ENCODE peak calls at places on chromosomes 2 and 18, in four cellular contexts. One of them, this sample, is unnamed.

GRCh38 chr2:159711562-159712193 is 628 bp upstream of the MARCHF7 start:
- DNase-seq in iris pigment epithelial cell: peak; percentile 74
- DNase-seq in HEK293T: no peak
- DNase-seq in activated CD4-positive, alpha-beta T cell treated with anti-CD3 and anti-CD28 coated beads, Interleukin-2, amount 10 ng/mL, durations not matched to agents 7 days and 5 days: no peak
- DNase-seq in this sample: no peak

GRCh38 chr18:68219867-68220266 is 495.0 kb downstream of the TMX3 start:
- DNase-seq in HEK293T: no peak
- DNase-seq in iris pigment epithelial cell: no peak
- DNase-seq in activated CD4-positive, alpha-beta T cell treated with anti-CD3 and anti-CD28 coated beads, Interleukin-2, amount 10 ng/mL, durations not matched to agents 7 days and 5 days: no peak
- DNase-seq in this sample: no peak

GRCh38 chr2:165778653-165779451 is 15.2 kb downstream of the GALNT3 start:
- DNase-seq in iris pigment epithelial cell: no peak
- DNase-seq in HEK293T: peak; percentile 19
- DNase-seq in activated CD4-positive, alpha-beta T cell treated with anti-CD3 and anti-CD28 coated beads, Interleukin-2, amount 10 ng/mL, durations not matched to agents 7 days and 5 days: no peak
- DNase-seq in this sample: no peak

GRCh38 chr2:166084301-166084700 is 43.5 kb downstream of the SCN1A start:
- DNase-seq in HEK293T: no peak
- DNase-seq in iris pigment epithelial cell: no peak
- DNase-seq in activated CD4-positive, alpha-beta T cell treated with anti-CD3 and anti-CD28 coated beads, Interleukin-2, amount 10 ng/mL, durations not matched to agents 7 days and 5 days: no peak
- DNase-seq in this sample: no peak

GRCh38 chr2:6917761-6918421 is 679 bp downstream of the RNF144A start:
- DNase-seq in HEK293T: peak; percentile 19
- DNase-seq in iris pigment epithelial cell: no peak
- DNase-seq in activated CD4-positive, alpha-beta T cell treated with anti-CD3 and anti-CD28 coated beads, Interleukin-2, amount 10 ng/mL, durations not matched to agents 7 days and 5 days: no peak
- DNase-seq in this sample: peak; percentile 23

GRCh38 chr2:38697116-38697840 is 31.4 kb downstream of the GALM start:
- DNase-seq in iris pigment epithelial cell: no peak
- DNase-seq in HEK293T: no peak
- DNase-seq in activated CD4-positive, alpha-beta T cell treated with anti-CD3 and anti-CD28 coated beads, Interleukin-2, amount 10 ng/mL, durations not matched to agents 7 days and 5 days: no peak
- DNase-seq in this sample: no peak

GRCh38 chr2:11203480-11203879 is 48.2 kb downstream of the SLC66A3 start:
- DNase-seq in iris pigment epithelial cell: peak; percentile 50
- DNase-seq in HEK293T: no peak
- DNase-seq in activated CD4-positive, alpha-beta T cell treated with anti-CD3 and anti-CD28 coated beads, Interleukin-2, amount 10 ng/mL, durations not matched to agents 7 days and 5 days: no peak
- DNase-seq in this sample: no peak

GRCh38 chr2:224261316-224261715 is 140.6 kb downstream of the FAM124B start:
- DNase-seq in activated CD4-positive, alpha-beta T cell treated with anti-CD3 and anti-CD28 coated beads, Interleukin-2, amount 10 ng/mL, durations not matched to agents 7 days and 5 days: no peak
- DNase-seq in HEK293T: no peak
- DNase-seq in iris pigment epithelial cell: peak; percentile 33
- DNase-seq in this sample: no peak

GRCh38 chr2:27053776-27054175 is 2.3 kb downstream of the AGBL5 start:
- DNase-seq in activated CD4-positive, alpha-beta T cell treated with anti-CD3 and anti-CD28 coated beads, Interleukin-2, amount 10 ng/mL, durations not matched to agents 7 days and 5 days: no peak
- DNase-seq in iris pigment epithelial cell: no peak
- DNase-seq in HEK293T: no peak
- DNase-seq in this sample: no peak

GRCh38 chr2:85763831-85764230 is 10.0 kb downstream of the ATOH8 start:
- DNase-seq in activated CD4-positive, alpha-beta T cell treated with anti-CD3 and anti-CD28 coated beads, Interleukin-2, amount 10 ng/mL, durations not matched to agents 7 days and 5 days: no peak
- DNase-seq in HEK293T: no peak
- DNase-seq in iris pigment epithelial cell: no peak
- DNase-seq in this sample: no peak

GRCh38 chr2:63049291-63050185 is 1.1 kb upstream of the OTX1 start:
- DNase-seq in iris pigment epithelial cell: peak; percentile 26
- DNase-seq in HEK293T: peak; percentile 24
- DNase-seq in activated CD4-positive, alpha-beta T cell treated with anti-CD3 and anti-CD28 coated beads, Interleukin-2, amount 10 ng/mL, durations not matched to agents 7 days and 5 days: no peak
- DNase-seq in this sample: no peak

GRCh38 chr18:44725300-44726096 is 44.8 kb downstream of the SETBP1 start:
- DNase-seq in HEK293T: no peak
- DNase-seq in activated CD4-positive, alpha-beta T cell treated with anti-CD3 and anti-CD28 coated beads, Interleukin-2, amount 10 ng/mL, durations not matched to agents 7 days and 5 days: peak; percentile 71
- DNase-seq in iris pigment epithelial cell: peak; percentile 54
- DNase-seq in this sample: no peak

GRCh38 chr2:239820836-239821693 is 204.1 kb downstream of the NDUFA10 start:
- DNase-seq in HEK293T: no peak
- DNase-seq in activated CD4-positive, alpha-beta T cell treated with anti-CD3 and anti-CD28 coated beads, Interleukin-2, amount 10 ng/mL, durations not matched to agents 7 days and 5 days: peak; percentile 2
- DNase-seq in iris pigment epithelial cell: no peak
- DNase-seq in this sample: no peak